ENCODE peak calls at places on chromosomes 13 and 19, in four cellular contexts. One of them, this sample, is unnamed.

GRCh38 chr13:87798536-87798935 is 127.4 kb downstream of the SLITRK5 start:
- DNase-seq in GM12878: no peak
- DNase-seq in HepG2: no peak
- DNase-seq in K562: no peak
- DNase-seq in this sample: peak; percentile 2

GRCh38 chr13:66208589-66208988 is 1021.5 kb downstream of the PCDH9 start:
- DNase-seq in GM12878: no peak
- DNase-seq in HepG2: no peak
- DNase-seq in K562: no peak
- DNase-seq in this sample: no peak

GRCh38 chr13:33053397-33054066 is 37.3 kb downstream of the KL start:
- DNase-seq in GM12878: no peak
- DNase-seq in HepG2: peak; percentile 85
- DNase-seq in K562: no peak
- DNase-seq in this sample: no peak

GRCh38 chr13:20188649-20189553 is 3.8 kb downstream of the GJB2 start:
- DNase-seq in GM12878: no peak
- DNase-seq in HepG2: no peak
- DNase-seq in K562: peak; percentile 15
- DNase-seq in this sample: peak; percentile 41

GRCh38 chr19:6489278-6490061 is 7.9 kb upstream of the DENND1C start:
- DNase-seq in GM12878: peak; percentile 71
- DNase-seq in HepG2: no peak
- DNase-seq in K562: peak; percentile 4
- DNase-seq in this sample: no peak

GRCh38 chr13:19090495-19090894 is 91.1 kb downstream of the TUBA3C start:
- DNase-seq in GM12878: no peak
- DNase-seq in HepG2: no peak
- DNase-seq in K562: no peak
- DNase-seq in this sample: no peak

GRCh38 chr19:13841339-13842293 is 35.3 kb upstream of the NANOS3 start:
- DNase-seq in GM12878: no peak
- DNase-seq in HepG2: no peak
- DNase-seq in K562: no peak
- DNase-seq in this sample: peak; percentile 50

GRCh38 chr19:1822210-1822609 is 10.1 kb upstream of the ATP8B3 start:
- DNase-seq in GM12878: no peak
- DNase-seq in HepG2: no peak
- DNase-seq in K562: no peak
- DNase-seq in this sample: no peak

GRCh38 chr19:45824041-45824471 is 8.9 kb upstream of the RSPH6A start:
- DNase-seq in GM12878: no peak
- DNase-seq in HepG2: no peak
- DNase-seq in K562: no peak
- DNase-seq in this sample: no peak

GRCh38 chr13:95267662-95268369 is 33.4 kb downstream of the ABCC4 start:
- DNase-seq in GM12878: no peak
- DNase-seq in HepG2: peak; percentile 45
- DNase-seq in K562: no peak
- DNase-seq in this sample: no peak

GRCh38 chr13:37023871-37024270 is 23.3 kb downstream of the EXOSC8 start:
- DNase-seq in GM12878: no peak
- DNase-seq in HepG2: no peak
- DNase-seq in K562: no peak
- DNase-seq in this sample: no peak

GRCh38 chr13:28574617-28575142 is 79.8 kb upstream of the FLT1 start:
- DNase-seq in GM12878: peak; percentile 25
- DNase-seq in HepG2: peak; percentile 10
- DNase-seq in K562: peak; percentile 77
- DNase-seq in this sample: no peak

GRCh38 chr19:15136234-15136954 is 29.2 kb downstream of the SYDE1 start:
- DNase-seq in GM12878: no peak
- DNase-seq in HepG2: no peak
- DNase-seq in K562: no peak
- DNase-seq in this sample: no peak

GRCh38 chr13:36998624-36999041 is 507 bp downstream of the ALG5 start:
- DNase-seq in GM12878: no peak
- DNase-seq in HepG2: no peak
- DNase-seq in K562: peak; percentile 17
- DNase-seq in this sample: peak; percentile 57

GRCh38 chr13:94173312-94173854 is 306.1 kb downstream of the DCT start:
- DNase-seq in GM12878: no peak
- DNase-seq in HepG2: no peak
- DNase-seq in K562: no peak
- DNase-seq in this sample: no peak

GRCh38 chr19:53130506-53130905 is 2.2 kb downstream of the ZNF415 start:
- DNase-seq in GM12878: no peak
- DNase-seq in HepG2: no peak
- DNase-seq in K562: no peak
- DNase-seq in this sample: no peak

GRCh38 chr13:40776681-40777165 is 5.7 kb upstream of the MRPS31 start:
- DNase-seq in GM12878: no peak
- DNase-seq in HepG2: no peak
- DNase-seq in K562: peak; percentile 14
- DNase-seq in this sample: no peak

GRCh38 chr19:43362745-43363144 is 9.3 kb downstream of the CD177 start:
- DNase-seq in GM12878: no peak
- DNase-seq in HepG2: no peak
- DNase-seq in K562: no peak
- DNase-seq in this sample: no peak

GRCh38 chr19:38389101-38389925 is 816 bp downstream of the SPRED3 start:
- DNase-seq in GM12878: no peak
- DNase-seq in HepG2: no peak
- DNase-seq in K562: no peak
- DNase-seq in this sample: peak; percentile 80

GRCh38 chr19:11152318-11153062 is 3.1 kb downstream of the SPC24 start:
- DNase-seq in GM12878: no peak
- DNase-seq in HepG2: no peak
- DNase-seq in K562: no peak
- DNase-seq in this sample: no peak

GRCh38 chr19:19514215-19514633 is 1.1 kb downstream of the TSSK6 start:
- DNase-seq in GM12878: no peak
- DNase-seq in HepG2: no peak
- DNase-seq in K562: no peak
- DNase-seq in this sample: no peak

GRCh38 chr19:10760268-10760944 is 42.5 kb downstream of the DNM2 start:
- DNase-seq in GM12878: no peak
- DNase-seq in HepG2: no peak
- DNase-seq in K562: no peak
- DNase-seq in this sample: no peak

GRCh38 chr13:44648392-44649117 is 72.4 kb upstream of the TSC22D1 start:
- DNase-seq in GM12878: no peak
- DNase-seq in HepG2: peak; percentile 45
- DNase-seq in K562: no peak
- DNase-seq in this sample: peak; percentile 29

GRCh38 chr19:29812080-29812880 is 489 bp downstream of the CCNE1 start:
- DNase-seq in GM12878: no peak
- DNase-seq in HepG2: no peak
- DNase-seq in K562: peak; percentile 64
- DNase-seq in this sample: peak; percentile 71

GRCh38 chr13:41145136-41145908 is 12.7 kb upstream of the KBTBD6 start:
- DNase-seq in GM12878: no peak
- DNase-seq in HepG2: no peak
- DNase-seq in K562: no peak
- DNase-seq in this sample: no peak

GRCh38 chr13:20161275-20161950 is 561 bp upstream of the GJA3 start:
- DNase-seq in GM12878: no peak
- DNase-seq in HepG2: no peak
- DNase-seq in K562: no peak
- DNase-seq in this sample: peak; percentile 43

GRCh38 chr13:36706755-36707154 is 32.9 kb downstream of the SERTM1 start:
- DNase-seq in GM12878: no peak
- DNase-seq in HepG2: no peak
- DNase-seq in K562: no peak
- DNase-seq in this sample: no peak

GRCh38 chr19:49691243-49692101 is 556 bp downstream of the CPT1C start:
- DNase-seq in GM12878: no peak
- DNase-seq in HepG2: no peak
- DNase-seq in K562: no peak
- DNase-seq in this sample: peak; percentile 91

GRCh38 chr13:25453966-25454365 is 82.2 kb downstream of the ATP8A2 start:
- DNase-seq in GM12878: no peak
- DNase-seq in HepG2: no peak
- DNase-seq in K562: no peak
- DNase-seq in this sample: no peak

GRCh38 chr13:51221674-51222509 is at the start of gene FAM124A:
- DNase-seq in GM12878: no peak
- DNase-seq in HepG2: no peak
- DNase-seq in K562: peak; percentile 62
- DNase-seq in this sample: peak; percentile 89
- TF ChIP-seq FOXM1 in GM12878: no peak
- TF ChIP-seq FOXM1 in HepG2: no peak
- TF ChIP-seq FOXM1 in K562: no peak
- TF ChIP-seq FOXM1 in this sample: no peak

DNA sequence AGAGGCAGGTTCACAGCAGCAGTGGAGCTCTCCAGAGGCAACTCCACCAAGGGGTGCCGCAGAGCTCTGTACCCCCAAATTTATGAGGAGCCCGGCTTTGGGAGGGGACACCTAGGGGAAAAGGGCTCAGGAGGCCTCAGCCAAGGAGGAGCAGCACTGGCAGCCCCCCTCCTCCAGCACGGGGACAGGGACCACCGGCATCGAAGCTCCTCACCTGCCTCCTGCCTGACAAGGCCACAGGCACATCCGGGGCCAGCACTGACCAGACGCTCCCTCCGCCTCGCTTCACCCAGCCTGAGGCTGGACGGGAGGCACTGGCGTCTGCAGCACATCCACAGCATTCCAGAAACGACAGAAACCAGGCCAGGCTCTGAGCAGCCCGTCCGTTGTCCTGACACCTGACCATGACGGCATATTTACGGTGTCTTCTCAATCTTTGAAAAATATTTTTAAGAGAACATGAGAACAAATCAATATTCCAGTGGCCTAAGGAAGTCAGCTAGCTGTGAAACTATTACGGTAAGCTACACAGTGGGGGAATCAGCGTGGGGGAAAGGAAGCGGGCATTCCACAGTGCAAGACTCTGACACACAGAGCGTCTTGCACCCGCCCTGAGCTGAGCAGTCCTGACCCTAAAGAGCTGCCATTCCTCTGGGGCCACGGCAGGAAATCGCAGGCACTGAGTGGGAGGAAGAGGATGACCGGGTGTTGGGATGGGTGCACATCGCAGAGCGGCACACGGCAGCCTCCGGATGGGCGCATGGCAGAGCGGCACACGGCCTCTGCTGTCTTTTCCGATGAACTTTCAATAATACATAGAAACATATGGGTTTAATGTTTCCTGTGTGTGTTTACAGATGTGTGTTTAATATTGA is 26.8 kb downstream of the RASA3 start:
- DNase-seq in GM12878: no peak
- DNase-seq in HepG2: no peak
- DNase-seq in K562: no peak
- DNase-seq in this sample: peak; percentile 85
- TF ChIP-seq TAF1 in GM12878: no peak
- TF ChIP-seq TAF1 in HepG2: no peak
- TF ChIP-seq TAF1 in K562: no peak
- TF ChIP-seq TAF1 in this sample: no peak

GRCh38 chr13:49444517-49445395 is 682 bp downstream of the SETDB2 start:
- DNase-seq in GM12878: peak; percentile 46
- DNase-seq in HepG2: peak; percentile 31
- DNase-seq in K562: peak; percentile 9
- DNase-seq in this sample: peak; percentile 8
- TF ChIP-seq FOXM1 in GM12878: no peak
- TF ChIP-seq FOXM1 in HepG2: no peak
- TF ChIP-seq FOXM1 in K562: no peak
- TF ChIP-seq FOXM1 in this sample: no peak

GRCh38 chr13:98406475-98406874 is 170.4 kb downstream of the STK24 start:
- DNase-seq in GM12878: no peak
- DNase-seq in HepG2: no peak
- DNase-seq in K562: no peak
- DNase-seq in this sample: no peak

GRCh38 chr13:98406971-98407370 is 169.9 kb downstream of the STK24 start:
- DNase-seq in GM12878: no peak
- DNase-seq in HepG2: no peak
- DNase-seq in K562: no peak
- DNase-seq in this sample: no peak

GRCh38 chr13:98403076-98403475 is 173.8 kb downstream of the STK24 start:
- DNase-seq in GM12878: no peak
- DNase-seq in HepG2: no peak
- DNase-seq in K562: no peak
- DNase-seq in this sample: no peak

GRCh38 chr13:98405690-98406344 is 171.1 kb downstream of the STK24 start:
- DNase-seq in GM12878: no peak
- DNase-seq in HepG2: peak; percentile 5
- DNase-seq in K562: no peak
- DNase-seq in this sample: no peak

GRCh38 chr13:98405107-98405571 is 171.8 kb downstream of the STK24 start:
- DNase-seq in GM12878: no peak
- DNase-seq in HepG2: no peak
- DNase-seq in K562: no peak
- DNase-seq in this sample: peak; percentile 60
- TF ChIP-seq TAF1 in GM12878: no peak
- TF ChIP-seq TAF1 in HepG2: no peak
- TF ChIP-seq TAF1 in K562: no peak
- TF ChIP-seq TAF1 in this sample: no peak

DNA sequence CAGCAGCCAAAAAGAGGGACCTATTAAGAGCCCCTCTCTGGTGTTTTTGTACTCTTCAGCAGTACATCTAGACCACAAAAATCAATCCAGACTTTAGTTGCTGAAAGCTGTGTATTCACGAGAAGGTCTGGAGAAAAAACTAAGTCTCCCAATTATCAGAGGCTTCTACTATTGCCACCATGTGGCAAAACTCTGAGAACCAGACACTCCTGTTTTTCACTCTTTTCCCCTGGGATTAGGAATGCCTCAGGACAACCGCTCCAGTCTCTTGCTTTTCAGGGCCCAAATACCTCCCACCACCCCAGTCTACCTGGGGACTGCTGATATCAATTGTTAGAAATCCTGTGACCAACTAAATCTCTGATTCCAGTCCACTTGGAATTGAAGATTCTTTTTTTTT is 30.1 kb upstream of the OBI1 start:
- DNase-seq in GM12878: no peak
- DNase-seq in HepG2: peak; percentile 12
- DNase-seq in K562: no peak
- DNase-seq in this sample: no peak
- TF ChIP-seq FOXM1 in GM12878: no peak
- TF ChIP-seq FOXM1 in HepG2: no peak
- TF ChIP-seq FOXM1 in K562: no peak
- TF ChIP-seq FOXM1 in this sample: no peak

GRCh38 chr13:51833980-51834379 is 11.0 kb downstream of the TMEM272 start:
- DNase-seq in GM12878: no peak
- DNase-seq in HepG2: no peak
- DNase-seq in K562: no peak
- DNase-seq in this sample: no peak
- TF ChIP-seq TAF1 in GM12878: no peak
- TF ChIP-seq TAF1 in HepG2: no peak
- TF ChIP-seq TAF1 in K562: no peak
- TF ChIP-seq TAF1 in this sample: no peak

GRCh38 chr13:30125422-30126073 is 181.8 kb downstream of the KATNAL1 start:
- DNase-seq in GM12878: no peak
- DNase-seq in HepG2: peak; percentile 43
- DNase-seq in K562: no peak
- DNase-seq in this sample: no peak
- TF ChIP-seq FOXM1 in GM12878: no peak
- TF ChIP-seq FOXM1 in HepG2: no peak
- TF ChIP-seq FOXM1 in K562: no peak
- TF ChIP-seq FOXM1 in this sample: no peak

This sample was measured in SK-N-SH.